ENCODE peak calls at places on chromosomes 3 and 15, in four cellular contexts. One of them, this sample, is unnamed.

GRCh38 chr3:66039590-66039887 is 821 bp upstream of the MAGI1 start:
- DNase-seq in HepG2: peak; percentile 24
- DNase-seq in GM12878: no peak
- DNase-seq in A549: peak; percentile 35
- DNase-seq in this sample: peak; percentile 59

GRCh38 chr15:69703495-69704187 is 251.0 kb downstream of the RPLP1 start:
- DNase-seq in HepG2: no peak
- DNase-seq in GM12878: no peak
- DNase-seq in A549: no peak
- DNase-seq in this sample: no peak

GRCh38 chr3:192566706-192567290 is 160.5 kb downstream of the FGF12 start:
- DNase-seq in HepG2: peak; percentile 45
- DNase-seq in GM12878: peak; percentile 9
- DNase-seq in A549: peak; percentile 13
- DNase-seq in this sample: peak; percentile 76

GRCh38 chr3:141476033-141476432 is 10.8 kb upstream of the RASA2 start:
- DNase-seq in HepG2: no peak
- DNase-seq in GM12878: no peak
- DNase-seq in A549: no peak
- DNase-seq in this sample: no peak

GRCh38 chr3:197541756-197542539 is 13.8 kb downstream of the BDH1 start:
- DNase-seq in HepG2: no peak
- DNase-seq in GM12878: no peak
- DNase-seq in A549: no peak
- DNase-seq in this sample: peak; percentile 83

GRCh38 chr3:59809750-59810444 is 760.1 kb upstream of the CFAP20DC start:
- DNase-seq in HepG2: no peak
- DNase-seq in GM12878: no peak
- DNase-seq in A549: peak; percentile 18
- DNase-seq in this sample: no peak

GRCh38 chr3:57963811-57964346 is 44.3 kb upstream of the FLNB start:
- DNase-seq in HepG2: no peak
- DNase-seq in GM12878: no peak
- DNase-seq in A549: no peak
- DNase-seq in this sample: no peak

GRCh38 chr3:129087138-129087702 is 26.6 kb downstream of the GP9 start:
- DNase-seq in HepG2: peak; percentile 51
- DNase-seq in GM12878: no peak
- DNase-seq in A549: no peak
- DNase-seq in this sample: no peak

GRCh38 chr3:112761062-112761638 is 85.5 kb downstream of the CD200R1L start:
- DNase-seq in HepG2: no peak
- DNase-seq in GM12878: no peak
- DNase-seq in A549: no peak
- DNase-seq in this sample: no peak

GRCh38 chr15:35320158-35320780 is 225.7 kb downstream of the DPH6 start:
- DNase-seq in HepG2: no peak
- DNase-seq in GM12878: no peak
- DNase-seq in A549: no peak
- DNase-seq in this sample: no peak

GRCh38 chr3:146505496-146505895 is 36.1 kb upstream of the PLSCR2 start:
- DNase-seq in HepG2: no peak
- DNase-seq in GM12878: no peak
- DNase-seq in A549: no peak
- DNase-seq in this sample: no peak

GRCh38 chr3:189148090-189148507 is 23.7 kb upstream of the TPRG1 start:
- DNase-seq in HepG2: peak; percentile 52
- DNase-seq in GM12878: no peak
- DNase-seq in A549: peak; percentile 26
- DNase-seq in this sample: peak; percentile 69

GRCh38 chr3:134600685-134601502 is 49.9 kb downstream of the KY start:
- DNase-seq in HepG2: peak; percentile 23
- DNase-seq in GM12878: no peak
- DNase-seq in A549: peak; percentile 67
- DNase-seq in this sample: peak; percentile 79

GRCh38 chr15:28922712-28923012 is 36.9 kb downstream of the APBA2 start:
- DNase-seq in HepG2: no peak
- DNase-seq in GM12878: no peak
- DNase-seq in A549: no peak
- DNase-seq in this sample: no peak

GRCh38 chr3:136327671-136328070 is 77.5 kb downstream of the PCCB start:
- DNase-seq in HepG2: no peak
- DNase-seq in GM12878: no peak
- DNase-seq in A549: no peak
- DNase-seq in this sample: no peak

GRCh38 chr15:73371812-73372211 is 3.1 kb upstream of the HCN4 start:
- DNase-seq in HepG2: no peak
- DNase-seq in GM12878: no peak
- DNase-seq in A549: no peak
- DNase-seq in this sample: no peak

GRCh38 chr3:193711165-193711485 is 118.1 kb downstream of the OPA1 start:
- DNase-seq in HepG2: no peak
- DNase-seq in GM12878: no peak
- DNase-seq in A549: no peak
- DNase-seq in this sample: no peak

GRCh38 chr15:25527118-25527517 is 88.3 kb upstream of the UBE3A start:
- DNase-seq in HepG2: no peak
- DNase-seq in GM12878: no peak
- DNase-seq in A549: no peak
- DNase-seq in this sample: no peak

GRCh38 chr3:136311971-136312370 is 61.8 kb downstream of the PCCB start:
- DNase-seq in HepG2: no peak
- DNase-seq in GM12878: no peak
- DNase-seq in A549: no peak
- DNase-seq in this sample: no peak

GRCh38 chr15:51726302-51727073 is 11.0 kb downstream of the LYSMD2 start:
- DNase-seq in HepG2: peak; percentile 10
- DNase-seq in GM12878: no peak
- DNase-seq in A549: peak; percentile 88
- DNase-seq in this sample: peak; percentile 59

GRCh38 chr3:98695816-98696215 is 67.3 kb upstream of the ST3GAL6 start:
- DNase-seq in HepG2: no peak
- DNase-seq in GM12878: no peak
- DNase-seq in A549: no peak
- DNase-seq in this sample: no peak

GRCh38 chr15:68642491-68642845 is 63.7 kb downstream of the CORO2B start:
- DNase-seq in HepG2: no peak
- DNase-seq in GM12878: no peak
- DNase-seq in A549: no peak
- DNase-seq in this sample: no peak

GRCh38 chr3:58404396-58404795 is 29.2 kb downstream of the PDHB start:
- DNase-seq in HepG2: no peak
- DNase-seq in GM12878: no peak
- DNase-seq in A549: no peak
- DNase-seq in this sample: no peak

GRCh38 chr3:126103121-126104027 is 19.4 kb upstream of the SLC41A3 start:
- DNase-seq in HepG2: no peak
- DNase-seq in GM12878: no peak
- DNase-seq in A549: no peak
- DNase-seq in this sample: peak; percentile 54

GRCh38 chr3:149744151-149744550 is 8.1 kb downstream of the COMMD2 start:
- DNase-seq in HepG2: no peak
- DNase-seq in GM12878: no peak
- DNase-seq in A549: no peak
- DNase-seq in this sample: no peak

GRCh38 chr3:16031434-16031833 is 143.0 kb upstream of the GALNT15 start:
- DNase-seq in HepG2: no peak
- DNase-seq in GM12878: no peak
- DNase-seq in A549: no peak
- DNase-seq in this sample: no peak

GRCh38 chr3:119315600-119316312 is 21.6 kb downstream of the ARHGAP31 start:
- DNase-seq in HepG2: no peak
- DNase-seq in GM12878: no peak
- DNase-seq in A549: no peak
- DNase-seq in this sample: no peak

GRCh38 chr3:161215186-161215585 is 5.9 kb upstream of the NMD3 start:
- DNase-seq in HepG2: peak; percentile 58
- DNase-seq in GM12878: no peak
- DNase-seq in A549: no peak
- DNase-seq in this sample: no peak

GRCh38 chr3:161217496-161217895 is 3.6 kb upstream of the NMD3 start:
- DNase-seq in HepG2: peak; percentile 63
- DNase-seq in GM12878: no peak
- DNase-seq in A549: no peak
- DNase-seq in this sample: no peak

GRCh38 chr3:161213644-161214043 is 7.5 kb upstream of the NMD3 start:
- DNase-seq in HepG2: no peak
- DNase-seq in GM12878: no peak
- DNase-seq in A549: no peak
- DNase-seq in this sample: no peak

GRCh38 chr3:161208931-161209330 is 12.2 kb upstream of the NMD3 start:
- DNase-seq in HepG2: no peak
- DNase-seq in GM12878: no peak
- DNase-seq in A549: no peak
- DNase-seq in this sample: no peak

DNA sequence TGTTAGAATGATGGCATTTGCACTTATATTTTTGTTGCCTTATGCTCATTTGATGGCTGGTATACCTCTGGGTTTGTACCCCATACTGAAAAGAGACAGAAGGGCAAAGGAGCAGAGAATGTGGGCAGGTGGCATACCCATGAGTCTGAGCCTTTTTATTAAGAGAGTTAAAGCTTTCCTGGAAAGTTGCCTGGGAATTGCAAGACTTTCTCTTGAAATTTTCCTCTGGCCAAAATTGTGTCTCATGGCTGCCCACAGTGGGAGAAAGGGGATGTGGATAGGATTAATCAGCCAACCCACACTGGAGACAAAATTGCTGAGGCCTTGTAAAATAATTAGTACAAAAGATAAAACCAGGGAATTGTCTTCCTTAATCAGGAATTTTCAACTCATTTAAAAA is 8.2 kb upstream of the NMD3 start:
- DNase-seq in HepG2: no peak
- DNase-seq in GM12878: no peak
- DNase-seq in A549: no peak
- DNase-seq in this sample: no peak
- TF ChIP-seq ESRRA in HepG2: no peak
- TF ChIP-seq ESRRA in GM12878: no peak
- TF ChIP-seq ESRRA in A549: no peak
- TF ChIP-seq ESRRA in this sample: no peak

DNA sequence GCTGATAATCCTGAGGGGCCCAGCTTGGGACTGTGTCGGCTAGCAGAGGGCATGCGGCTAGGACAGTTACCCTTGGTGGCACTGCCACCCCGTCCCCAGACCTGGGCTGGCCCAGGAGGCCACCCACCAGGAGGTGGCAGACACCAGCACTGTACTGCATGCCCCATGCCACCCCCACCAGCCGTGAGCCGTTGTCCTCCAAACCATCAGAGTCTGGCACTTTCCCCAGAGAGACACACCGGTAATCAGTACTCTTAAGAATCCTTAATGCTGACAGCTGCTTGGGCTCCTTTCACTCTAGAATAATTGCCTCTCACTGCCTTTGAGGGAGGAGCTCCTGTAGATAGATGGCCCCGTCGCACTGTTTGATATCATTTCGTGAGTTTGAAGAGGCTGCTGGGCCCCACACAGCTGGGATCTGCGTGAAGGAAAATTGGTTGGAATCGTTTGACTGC is 94.6 kb downstream of the LRRK1 start:
- DNase-seq in HepG2: no peak
- DNase-seq in GM12878: no peak
- DNase-seq in A549: no peak
- DNase-seq in this sample: no peak
- TF ChIP-seq ESRRA in HepG2: no peak
- TF ChIP-seq ESRRA in GM12878: no peak
- TF ChIP-seq ESRRA in A549: no peak
- TF ChIP-seq ESRRA in this sample: no peak

GRCh38 chr3:155745795-155746550 is 1.1 kb upstream of the PLCH1 start:
- DNase-seq in HepG2: peak; percentile 37
- DNase-seq in GM12878: no peak
- DNase-seq in A549: peak; percentile 68
- DNase-seq in this sample: peak; percentile 58
- TF ChIP-seq ESRRA in HepG2: no peak
- TF ChIP-seq ESRRA in GM12878: no peak
- TF ChIP-seq ESRRA in A549: no peak
- TF ChIP-seq ESRRA in this sample: no peak

DNA sequence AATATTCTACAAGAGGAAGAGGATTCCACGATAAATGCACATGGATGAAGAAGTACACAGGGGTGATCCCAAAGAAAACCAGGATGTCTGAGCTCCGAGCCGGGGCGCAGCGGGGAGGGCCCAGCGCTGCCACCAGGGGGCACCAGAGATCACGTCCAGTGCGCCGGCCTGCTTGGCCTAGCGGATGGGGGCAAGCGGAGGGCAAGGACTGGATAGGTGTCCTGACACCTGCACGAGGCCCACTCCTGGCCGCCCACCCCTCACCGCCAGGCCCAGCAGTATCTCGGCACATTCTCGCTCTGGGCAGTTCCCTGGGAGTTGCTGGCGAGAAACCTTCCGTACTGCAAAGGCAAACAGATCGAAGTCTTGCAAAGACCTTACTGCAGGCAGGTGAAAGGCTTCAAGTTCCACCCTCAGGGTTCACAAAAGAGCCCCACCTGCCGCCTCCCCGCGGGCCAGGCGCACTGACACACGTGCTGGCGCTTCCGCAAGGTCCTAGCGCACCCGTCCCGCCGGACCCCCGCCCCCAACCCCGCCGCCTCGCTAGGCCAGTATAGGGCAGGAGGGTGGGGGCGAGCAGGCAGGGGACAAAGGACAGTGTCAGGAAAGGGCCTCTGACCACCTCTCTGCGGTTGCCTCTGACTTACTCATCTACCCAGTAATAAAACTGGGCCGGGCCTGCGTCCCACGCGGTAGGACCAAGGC is 3.3 kb downstream of the ANKRD63 start:
- DNase-seq in HepG2: peak; percentile 29
- DNase-seq in GM12878: no peak
- DNase-seq in A549: peak; percentile 48
- DNase-seq in this sample: peak; percentile 89
- TF ChIP-seq ESRRA in HepG2: no peak
- TF ChIP-seq ESRRA in GM12878: no peak
- TF ChIP-seq ESRRA in A549: no peak
- TF ChIP-seq ESRRA in this sample: peak; percentile 79

GRCh38 chr3:81660036-81660435 is 101.4 kb downstream of the GBE1 start:
- DNase-seq in HepG2: no peak
- DNase-seq in GM12878: no peak
- DNase-seq in A549: no peak
- DNase-seq in this sample: no peak
- TF ChIP-seq ESRRA in HepG2: no peak
- TF ChIP-seq ESRRA in GM12878: no peak
- TF ChIP-seq ESRRA in A549: no peak
- TF ChIP-seq ESRRA in this sample: no peak

GRCh38 chr3:55686720-55687254 is 199.7 kb upstream of the WNT5A start:
- DNase-seq in HepG2: no peak
- DNase-seq in GM12878: no peak
- DNase-seq in A549: no peak
- DNase-seq in this sample: no peak
- TF ChIP-seq ESRRA in HepG2: no peak
- TF ChIP-seq ESRRA in GM12878: no peak
- TF ChIP-seq ESRRA in A549: no peak
- TF ChIP-seq ESRRA in this sample: no peak